ENCODE peak calls at places on chromosomes 7 and 10, in six cellular contexts. Y is T1000, Z is mucosa of gallbladder, M is Daoy, D is NCI-H1092 treated with DMSO at 0.1 percent for 48 hours, R is HT1080. C is an unnamed sample.
A peak's percentile ranks its signal among the peaks of the same experiment; 100 is the strongest.

GRCh38 chr10:15703167-15703880 is 16.4 kb downstream of the ITGA8 start:
- DNase-seq in Y (no peak), Z (no peak), M (no peak), D (no peak), R (no peak), C (peak; percentile 31)

GRCh38 chr10:35432781-35433338 is 96.6 kb downstream of the CCNY start:
- DNase-seq in Y (no peak), Z (no peak), M (no peak), D (no peak), R (no peak), C (no peak)

GRCh38 chr7:138021889-138022288 is 20.0 kb upstream of the CREB3L2 start:
- DNase-seq in Y (no peak), Z (no peak), M (peak; percentile 46), D (no peak), R (peak; percentile 50), C (peak; percentile 49)

GRCh38 chr7:54921116-54921515 is 97.7 kb upstream of the EGFR start:
- DNase-seq in Y (no peak), Z (no peak), M (no peak), D (no peak), R (no peak), C (no peak)

GRCh38 chr10:70255329-70256299 is 22.4 kb upstream of the PPA1 start:
- DNase-seq in Y (no peak), Z (no peak), M (peak; percentile 79), D (no peak), R (peak; percentile 93), C (peak; percentile 82)

GRCh38 chr7:139647812-139648616 is 124.5 kb downstream of the CLEC2L start:
- DNase-seq in Y (no peak), Z (no peak), M (peak; percentile 29), D (no peak), R (no peak), C (no peak)

GRCh38 chr10:58044072-58044471 is 223.6 kb downstream of the IPMK start:
- DNase-seq in Y (peak; percentile 47), Z (no peak), M (peak; percentile 84), D (no peak), R (peak; percentile 93), C (peak; percentile 88)

GRCh38 chr10:3229815-3230214 is 57.2 kb upstream of the PITRM1 start:
- DNase-seq in Y (no peak), Z (no peak), M (no peak), D (no peak), R (no peak), C (no peak)

GRCh38 chr7:2927592-2927991 is 83.5 kb upstream of the GNA12 start:
- DNase-seq in Y (no peak), Z (no peak), M (no peak), D (no peak), R (no peak), C (no peak)

GRCh38 chr7:24503511-24503910 is 69.7 kb upstream of the PALS2 start:
- DNase-seq in Y (peak; percentile 1), Z (no peak), M (no peak), D (no peak), R (no peak), C (no peak)

GRCh38 chr7:105806592-105807266 is 69.7 kb downstream of the ATXN7L1 start:
- DNase-seq in Y (no peak), Z (peak; percentile 43), M (peak; percentile 89), D (no peak), R (peak; percentile 86), C (peak; percentile 71)

GRCh38 chr7:21028186-21028989 is 241.7 kb upstream of the SP8 start:
- DNase-seq in Y (no peak), Z (no peak), M (peak; percentile 86), D (peak; percentile 93), R (peak; percentile 4), C (no peak)

GRCh38 chr7:139943391-139943790 is 114.3 kb downstream of the TBXAS1 start:
- DNase-seq in Y (no peak), Z (no peak), M (no peak), D (peak; percentile 44), R (no peak), C (no peak)

GRCh38 chr10:36094091-36094490 is 452.0 kb upstream of the FZD8 start:
- DNase-seq in Y (no peak), Z (no peak), M (no peak), D (no peak), R (no peak), C (no peak)

GRCh38 chr7:30650455-30650854 is 31.8 kb downstream of the CRHR2 start:
- DNase-seq in Y (no peak), Z (no peak), M (no peak), D (no peak), R (no peak), C (no peak)

GRCh38 chr7:148402159-148402558 is 188.4 kb upstream of the C7orf33 start:
- DNase-seq in Y (no peak), Z (no peak), M (peak; percentile 19), D (no peak), R (no peak), C (no peak)